ENCODE peak calls at places on chromosomes 16 and 17, in four cellular contexts. One of them, this sample, is unnamed.

GRCh38 chr16:65178151-65178550 is 56.3 kb upstream of the CDH11 start:
- DNase-seq in suprapubic skin: no peak
- DNase-seq in adrenal gland: no peak
- DNase-seq in testis: no peak
- DNase-seq in this sample: no peak

GRCh38 chr16:55508941-55509920 is at the start of gene LPCAT2:
- DNase-seq in suprapubic skin: peak
- DNase-seq in adrenal gland: peak
- DNase-seq in testis: peak
- DNase-seq in this sample: peak

GRCh38 chr16:51155199-51155607 is 4.1 kb upstream of the SALL1 start:
- DNase-seq in suprapubic skin: no peak
- DNase-seq in adrenal gland: no peak
- DNase-seq in testis: no peak
- DNase-seq in this sample: peak

GRCh38 chr17:9924735-9925191 is 19.7 kb upstream of the RCVRN start:
- DNase-seq in suprapubic skin: no peak
- DNase-seq in adrenal gland: no peak
- DNase-seq in testis: peak
- DNase-seq in this sample: peak

GRCh38 chr17:43728081-43728480 is 30.5 kb downstream of the SOST start:
- DNase-seq in suprapubic skin: no peak
- DNase-seq in adrenal gland: no peak
- DNase-seq in testis: no peak
- DNase-seq in this sample: no peak

GRCh38 chr17:538096-538973 is 176.3 kb downstream of the VPS53 start:
- DNase-seq in suprapubic skin: no peak
- DNase-seq in adrenal gland: no peak
- DNase-seq in testis: no peak
- DNase-seq in this sample: no peak

GRCh38 chr16:5036228-5037156 is 2.8 kb upstream of the NAGPA start:
- DNase-seq in suprapubic skin: no peak
- DNase-seq in adrenal gland: no peak
- DNase-seq in testis: no peak
- DNase-seq in this sample: no peak

GRCh38 chr17:2385240-2386202 is 15.3 kb downstream of the MNT start:
- DNase-seq in suprapubic skin: no peak
- DNase-seq in adrenal gland: peak
- DNase-seq in testis: no peak
- DNase-seq in this sample: peak

GRCh38 chr17:51947160-51947559 is 211.4 kb downstream of the CA10 start:
- DNase-seq in suprapubic skin: no peak
- DNase-seq in adrenal gland: no peak
- DNase-seq in testis: no peak
- DNase-seq in this sample: no peak

DNA sequence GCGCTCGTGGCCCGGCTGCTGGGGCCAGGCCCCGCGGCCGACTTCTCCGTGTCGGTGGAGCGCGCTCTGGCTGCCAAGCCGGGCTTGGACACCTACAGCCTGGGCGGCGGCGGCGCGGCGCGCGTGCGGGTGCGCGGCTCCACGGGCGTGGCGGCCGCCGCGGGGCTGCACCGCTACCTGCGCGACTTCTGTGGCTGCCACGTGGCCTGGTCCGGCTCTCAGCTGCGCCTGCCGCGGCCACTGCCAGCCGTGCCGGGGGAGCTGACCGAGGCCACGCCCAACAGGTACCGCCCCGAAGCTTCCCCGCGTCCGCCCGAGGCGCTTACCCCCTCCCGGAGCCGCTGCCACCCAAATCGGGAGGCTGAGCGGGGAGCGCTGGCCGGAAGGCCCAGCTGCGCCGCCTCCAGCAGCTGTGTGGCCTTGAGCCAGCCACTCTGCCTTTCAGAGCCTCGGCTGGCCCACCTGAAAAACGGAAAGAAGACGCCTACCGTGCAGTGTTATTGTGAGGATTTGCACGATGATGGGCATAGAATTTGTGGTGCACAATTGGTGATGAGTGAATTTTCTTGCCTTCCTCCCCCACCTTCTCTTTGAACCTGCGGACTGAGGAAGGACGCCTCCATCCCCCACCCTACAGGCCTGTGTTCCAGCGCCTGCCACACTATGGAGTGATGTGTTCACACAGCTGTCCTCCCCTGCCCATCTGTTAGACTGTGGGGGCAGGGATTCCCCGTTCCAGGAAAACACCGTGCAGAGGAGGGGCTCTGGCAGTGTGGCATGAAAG is 523 bp downstream of the NAGLU start:
- DNase-seq in suprapubic skin: peak
- DNase-seq in adrenal gland: peak
- DNase-seq in testis: peak
- DNase-seq in this sample: peak
- TF ChIP-seq POLR2A in suprapubic skin: no peak
- TF ChIP-seq POLR2A in adrenal gland: peak
- TF ChIP-seq POLR2A in testis: no peak
- TF ChIP-seq POLR2A in this sample: no peak

GRCh38 chr17:3810019-3810418 is 9.0 kb upstream of the ITGAE start:
- DNase-seq in suprapubic skin: no peak
- DNase-seq in adrenal gland: no peak
- DNase-seq in testis: no peak
- DNase-seq in this sample: no peak

GRCh38 chr17:3805581-3805980 is 4.6 kb upstream of the ITGAE start:
- DNase-seq in suprapubic skin: no peak
- DNase-seq in adrenal gland: no peak
- DNase-seq in testis: no peak
- DNase-seq in this sample: no peak

GRCh38 chr17:3809135-3809534 is 8.1 kb upstream of the ITGAE start:
- DNase-seq in suprapubic skin: no peak
- DNase-seq in adrenal gland: no peak
- DNase-seq in testis: no peak
- DNase-seq in this sample: no peak

GRCh38 chr17:3812284-3812683 is 11.3 kb upstream of the ITGAE start:
- DNase-seq in suprapubic skin: no peak
- DNase-seq in adrenal gland: no peak
- DNase-seq in testis: no peak
- DNase-seq in this sample: no peak

DNA sequence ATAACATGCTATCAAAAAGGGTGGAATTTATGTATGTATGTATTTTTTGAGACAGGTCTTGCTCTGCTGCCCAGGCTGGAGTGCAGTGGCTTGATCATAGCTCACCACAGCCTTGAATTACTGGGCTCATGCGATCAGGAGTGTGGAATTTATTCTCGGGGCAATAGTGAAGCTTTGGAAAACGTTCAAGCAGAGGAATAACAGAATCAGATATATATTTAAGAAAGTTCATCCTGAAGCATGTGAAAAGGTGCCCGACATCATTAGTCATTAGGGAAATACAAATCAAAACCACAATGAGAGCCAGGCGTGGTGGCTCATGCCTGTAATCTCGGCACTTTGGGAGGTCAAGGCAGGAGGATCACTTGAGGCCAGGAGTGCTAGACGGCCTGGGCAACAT is 7.7 kb upstream of the ITGAE start:
- DNase-seq in suprapubic skin: no peak
- DNase-seq in adrenal gland: no peak
- DNase-seq in testis: no peak
- DNase-seq in this sample: no peak
- H3K27ac ChIP-seq in suprapubic skin: no peak
- H3K27ac ChIP-seq in adrenal gland: no peak
- H3K27ac ChIP-seq in testis: no peak
- H3K27ac ChIP-seq in this sample: no peak

DNA sequence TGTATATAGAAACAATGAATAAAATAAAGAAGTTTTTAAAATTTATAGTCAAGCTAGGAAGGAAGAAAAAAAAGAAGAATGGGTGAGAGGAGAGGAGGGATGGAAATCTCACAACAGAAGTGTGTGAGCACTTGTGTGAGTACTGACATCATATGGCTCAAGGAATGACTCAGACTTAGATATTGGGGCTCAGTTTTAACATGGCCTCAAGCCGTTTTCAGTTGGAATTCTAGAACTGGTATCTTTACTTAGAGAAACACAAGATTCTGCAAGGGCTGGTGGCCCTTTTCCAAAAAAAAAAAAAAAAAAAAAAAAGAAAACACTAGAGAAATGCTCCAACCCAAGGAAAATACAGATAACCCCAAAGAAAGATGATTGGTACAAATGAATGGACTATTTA is 55.1 kb downstream of the STXBP4 start:
- DNase-seq in suprapubic skin: no peak
- DNase-seq in adrenal gland: no peak
- DNase-seq in testis: no peak
- DNase-seq in this sample: no peak
- TF ChIP-seq CTCF in suprapubic skin: no peak
- TF ChIP-seq CTCF in adrenal gland: no peak
- TF ChIP-seq CTCF in testis: no peak
- TF ChIP-seq CTCF in this sample: no peak

DNA sequence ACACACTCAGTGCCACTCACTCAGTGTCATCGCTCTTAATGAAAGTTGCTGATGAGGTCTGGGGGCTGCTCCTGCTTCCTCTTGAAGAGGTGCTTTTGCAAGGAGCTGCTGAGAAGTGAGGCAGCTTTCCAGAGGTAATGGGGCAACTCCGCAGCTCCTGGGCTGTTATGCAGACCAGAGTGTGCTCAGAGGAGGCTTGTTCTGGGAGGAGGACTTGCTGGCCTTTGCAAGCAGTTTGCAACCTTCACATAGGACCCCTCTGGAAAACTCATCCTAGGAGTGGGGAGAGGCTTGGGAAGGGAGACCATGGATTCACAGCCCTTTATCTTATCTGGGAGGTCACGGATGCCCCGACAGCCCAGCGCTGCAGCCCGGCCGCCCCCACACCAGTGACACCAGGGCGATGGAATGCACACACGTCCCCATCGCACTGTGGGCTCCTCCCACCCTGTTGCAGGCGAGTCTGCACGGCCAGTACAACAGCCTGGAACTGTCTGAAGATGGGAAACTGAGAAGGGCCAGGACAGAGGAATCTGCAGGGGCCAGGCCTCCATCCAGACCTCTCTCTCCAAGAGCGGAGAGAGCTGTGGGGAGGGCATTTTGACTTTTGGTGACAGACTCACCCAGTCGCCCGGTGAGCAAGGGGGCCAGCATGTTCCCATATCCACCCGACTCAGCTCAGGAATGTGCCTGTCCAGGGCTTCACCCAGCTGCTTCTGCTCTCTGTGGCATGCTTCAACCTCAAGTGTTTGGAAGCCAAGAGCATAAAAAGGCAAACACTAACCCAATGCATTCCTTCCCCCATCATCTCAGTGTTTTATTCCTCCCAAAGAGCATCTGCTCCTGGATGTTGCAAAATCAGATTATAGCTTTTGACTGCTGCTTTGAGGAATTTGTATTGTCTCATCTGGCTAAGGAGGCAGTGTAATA is 78.6 kb upstream of the ZNF469 start:
- DNase-seq in suprapubic skin: no peak
- DNase-seq in adrenal gland: peak
- DNase-seq in testis: peak
- DNase-seq in this sample: no peak
- TF ChIP-seq POLR2A in suprapubic skin: no peak
- TF ChIP-seq POLR2A in adrenal gland: no peak
- TF ChIP-seq POLR2A in testis: no peak
- TF ChIP-seq POLR2A in this sample: no peak

GRCh38 chr16:1348441-1348840 is 3.2 kb downstream of the TSR3 start:
- DNase-seq in suprapubic skin: no peak
- DNase-seq in adrenal gland: no peak
- DNase-seq in testis: no peak
- DNase-seq in this sample: no peak
- H3K27ac ChIP-seq in suprapubic skin: no peak
- H3K27ac ChIP-seq in adrenal gland: no peak
- H3K27ac ChIP-seq in testis: no peak
- H3K27ac ChIP-seq in this sample: no peak

GRCh38 chr17:76191891-76192290 is 48.4 kb downstream of the RNF157 start:
- DNase-seq in suprapubic skin: no peak
- DNase-seq in adrenal gland: no peak
- DNase-seq in testis: no peak
- DNase-seq in this sample: no peak

GRCh38 chr17:76189741-76190140 is 48.7 kb upstream of the FOXJ1 start:
- DNase-seq in suprapubic skin: no peak
- DNase-seq in adrenal gland: no peak
- DNase-seq in testis: no peak
- DNase-seq in this sample: no peak

GRCh38 chr17:76189247-76189646 is 48.2 kb upstream of the FOXJ1 start:
- DNase-seq in suprapubic skin: no peak
- DNase-seq in adrenal gland: no peak
- DNase-seq in testis: no peak
- DNase-seq in this sample: no peak

GRCh38 chr17:76184266-76184665 is 43.2 kb upstream of the FOXJ1 start:
- DNase-seq in suprapubic skin: no peak
- DNase-seq in adrenal gland: no peak
- DNase-seq in testis: no peak
- DNase-seq in this sample: no peak

GRCh38 chr17:76188213-76189060 is 47.4 kb upstream of the FOXJ1 start:
- DNase-seq in suprapubic skin: no peak
- DNase-seq in adrenal gland: no peak
- DNase-seq in testis: no peak
- DNase-seq in this sample: no peak
- TF ChIP-seq CTCF in suprapubic skin: no peak
- TF ChIP-seq CTCF in adrenal gland: no peak
- TF ChIP-seq CTCF in testis: no peak
- TF ChIP-seq CTCF in this sample: no peak

GRCh38 chr17:38797828-38798227 is 1.5 kb downstream of the PIP4K2B start:
- DNase-seq in suprapubic skin: no peak
- DNase-seq in adrenal gland: no peak
- DNase-seq in testis: no peak
- DNase-seq in this sample: no peak

GRCh38 chr17:38800237-38800760 is 943 bp upstream of the PIP4K2B start:
- DNase-seq in suprapubic skin: no peak
- DNase-seq in adrenal gland: no peak
- DNase-seq in testis: no peak
- DNase-seq in this sample: no peak

GRCh38 chr17:38798614-38799500 is 499 bp downstream of the PIP4K2B start:
- DNase-seq in suprapubic skin: peak
- DNase-seq in adrenal gland: peak
- DNase-seq in testis: peak
- DNase-seq in this sample: peak

GRCh38 chr17:38797091-38797490 is 2.3 kb downstream of the PIP4K2B start:
- DNase-seq in suprapubic skin: no peak
- DNase-seq in adrenal gland: no peak
- DNase-seq in testis: no peak
- DNase-seq in this sample: no peak

DNA sequence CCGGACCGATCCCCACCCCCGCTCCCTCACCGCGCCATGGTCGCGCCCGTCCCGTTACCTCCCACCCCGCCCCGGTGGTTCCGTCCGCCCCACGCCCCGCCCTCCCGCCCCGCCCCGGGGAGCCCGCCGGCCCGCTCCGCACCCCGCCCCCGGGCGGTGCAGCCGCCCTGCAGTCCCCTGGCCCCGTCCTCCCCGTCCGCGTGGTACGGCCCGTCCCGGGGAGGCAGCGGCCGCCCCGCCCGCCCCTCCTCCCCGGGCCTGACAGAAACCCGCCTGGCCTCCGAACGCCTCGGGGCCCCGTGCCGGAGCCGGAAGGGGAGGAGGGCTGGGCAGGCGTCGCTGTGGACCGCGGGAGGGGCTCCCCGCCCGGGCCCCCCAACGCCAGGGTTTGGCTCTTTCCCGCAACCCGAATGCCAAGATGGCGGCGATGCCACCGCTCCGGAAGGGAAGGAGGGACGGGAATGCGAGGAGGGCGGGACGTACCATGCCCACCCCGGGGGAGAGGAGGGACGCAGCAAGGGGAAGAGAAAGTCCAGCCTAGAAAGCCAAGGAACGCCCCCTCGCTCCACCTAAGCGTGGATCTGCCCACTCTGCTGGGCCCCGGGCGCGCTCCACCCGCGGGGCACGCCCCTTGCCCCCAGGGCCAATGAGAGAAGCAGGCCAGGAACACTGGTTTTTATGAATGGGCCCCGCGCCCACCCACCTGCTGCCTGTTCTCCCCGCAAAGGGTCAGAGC is at the start of gene PIP4K2B:
- DNase-seq in suprapubic skin: peak
- DNase-seq in adrenal gland: peak
- DNase-seq in testis: peak
- DNase-seq in this sample: peak
- TF ChIP-seq POLR2A in suprapubic skin: peak
- TF ChIP-seq POLR2A in adrenal gland: peak
- TF ChIP-seq POLR2A in testis: no peak
- TF ChIP-seq POLR2A in this sample: peak